ENCODE peak calls at places on chromosomes 2 and 18, in five cellular contexts. One of them, this sample, is unnamed.

GRCh38 chr18:48084858-48085257 is 154.4 kb upstream of the SMAD2 start:
- DNase-seq in globus pallidus: no peak
- DNase-seq in astrocyte of the spinal cord: no peak
- DNase-seq in substantia nigra: no peak
- DNase-seq in posterior cingulate gyrus: no peak
- DNase-seq in this sample: no peak

GRCh38 chr18:48589797-48590519 is 51.1 kb downstream of the CTIF start:
- DNase-seq in globus pallidus: peak
- DNase-seq in astrocyte of the spinal cord: no peak
- DNase-seq in substantia nigra: peak
- DNase-seq in posterior cingulate gyrus: peak
- DNase-seq in this sample: no peak

GRCh38 chr2:6580982-6581381 is 284.7 kb downstream of the CMPK2 start:
- DNase-seq in globus pallidus: no peak
- DNase-seq in astrocyte of the spinal cord: peak
- DNase-seq in substantia nigra: no peak
- DNase-seq in posterior cingulate gyrus: no peak
- DNase-seq in this sample: no peak

GRCh38 chr2:84711651-84712050 is 169.2 kb downstream of the TRABD2A start:
- DNase-seq in globus pallidus: no peak
- DNase-seq in astrocyte of the spinal cord: no peak
- DNase-seq in substantia nigra: no peak
- DNase-seq in posterior cingulate gyrus: no peak
- DNase-seq in this sample: no peak

GRCh38 chr2:230908595-230909191 is 16.3 kb downstream of the GPR55 start:
- DNase-seq in globus pallidus: no peak
- DNase-seq in astrocyte of the spinal cord: peak
- DNase-seq in substantia nigra: no peak
- DNase-seq in posterior cingulate gyrus: peak
- DNase-seq in this sample: no peak

GRCh38 chr2:83844490-83844889 is 614.6 kb downstream of the SUCLG1 start:
- DNase-seq in globus pallidus: no peak
- DNase-seq in astrocyte of the spinal cord: no peak
- DNase-seq in substantia nigra: no peak
- DNase-seq in posterior cingulate gyrus: no peak
- DNase-seq in this sample: no peak

GRCh38 chr2:236600892-236601291 is 31.3 kb downstream of the ACKR3 start:
- DNase-seq in globus pallidus: no peak
- DNase-seq in astrocyte of the spinal cord: no peak
- DNase-seq in substantia nigra: no peak
- DNase-seq in posterior cingulate gyrus: no peak
- DNase-seq in this sample: no peak

GRCh38 chr18:62717059-62717849 is 1.9 kb downstream of the PHLPP1 start:
- DNase-seq in globus pallidus: peak
- DNase-seq in astrocyte of the spinal cord: peak
- DNase-seq in substantia nigra: no peak
- DNase-seq in posterior cingulate gyrus: peak
- DNase-seq in this sample: peak

GRCh38 chr2:2726163-2726562 is 395.1 kb upstream of the MYT1L start:
- DNase-seq in globus pallidus: no peak
- DNase-seq in astrocyte of the spinal cord: no peak
- DNase-seq in substantia nigra: no peak
- DNase-seq in posterior cingulate gyrus: no peak
- DNase-seq in this sample: no peak

GRCh38 chr2:24824966-24825882 is 32.0 kb downstream of the CENPO start:
- DNase-seq in globus pallidus: no peak
- DNase-seq in astrocyte of the spinal cord: no peak
- DNase-seq in substantia nigra: no peak
- DNase-seq in posterior cingulate gyrus: no peak
- DNase-seq in this sample: peak

GRCh38 chr18:13245481-13246000 is 27.0 kb downstream of the LDLRAD4 start:
- DNase-seq in globus pallidus: no peak
- DNase-seq in astrocyte of the spinal cord: no peak
- DNase-seq in substantia nigra: no peak
- DNase-seq in posterior cingulate gyrus: no peak
- DNase-seq in this sample: no peak

GRCh38 chr18:51630706-51631105 is 433.2 kb upstream of the MEX3C start:
- DNase-seq in globus pallidus: no peak
- DNase-seq in astrocyte of the spinal cord: no peak
- DNase-seq in substantia nigra: no peak
- DNase-seq in posterior cingulate gyrus: no peak
- DNase-seq in this sample: no peak

GRCh38 chr2:39636306-39636705 is 29.4 kb upstream of the TMEM178A start:
- DNase-seq in globus pallidus: no peak
- DNase-seq in astrocyte of the spinal cord: no peak
- DNase-seq in substantia nigra: no peak
- DNase-seq in posterior cingulate gyrus: no peak
- DNase-seq in this sample: no peak

GRCh38 chr18:35513181-35513932 is 15.6 kb upstream of the INO80C start:
- DNase-seq in globus pallidus: no peak
- DNase-seq in astrocyte of the spinal cord: peak
- DNase-seq in substantia nigra: no peak
- DNase-seq in posterior cingulate gyrus: peak
- DNase-seq in this sample: no peak

GRCh38 chr2:218727502-218728165 is 17.0 kb downstream of the TTLL4 start:
- DNase-seq in globus pallidus: no peak
- DNase-seq in astrocyte of the spinal cord: peak
- DNase-seq in substantia nigra: no peak
- DNase-seq in posterior cingulate gyrus: no peak
- DNase-seq in this sample: no peak

GRCh38 chr18:13446581-13447470 is 228.3 kb downstream of the LDLRAD4 start:
- DNase-seq in globus pallidus: no peak
- DNase-seq in astrocyte of the spinal cord: peak
- DNase-seq in substantia nigra: no peak
- DNase-seq in posterior cingulate gyrus: no peak
- DNase-seq in this sample: no peak